ENCODE peak calls at places on chromosomes 13 and 19, in eight cellular contexts. One of them, this sample, is unnamed.

GRCh38 chr19:925912-926594 is at the start of gene ARID3A:
- DNase-seq in fibroblast of lung: peak
- DNase-seq in heart left ventricle: peak
- DNase-seq in Peyer's patch: no peak
- DNase-seq in OCI-LY7: peak
- DNase-seq in thoracic aorta: no peak
- DNase-seq in HCT116: no peak
- DNase-seq in prostate gland: peak
- DNase-seq in this sample: peak

GRCh38 chr13:111531505-111531904 is 211.1 kb downstream of the TEX29 start:
- DNase-seq in fibroblast of lung: peak
- DNase-seq in heart left ventricle: no peak
- DNase-seq in Peyer's patch: no peak
- DNase-seq in OCI-LY7: no peak
- DNase-seq in thoracic aorta: no peak
- DNase-seq in HCT116: peak
- DNase-seq in prostate gland: no peak
- DNase-seq in this sample: peak

GRCh38 chr19:28864024-28864503 is 348.9 kb downstream of the UQCRFS1 start:
- DNase-seq in fibroblast of lung: no peak
- DNase-seq in heart left ventricle: no peak
- DNase-seq in Peyer's patch: no peak
- DNase-seq in OCI-LY7: no peak
- DNase-seq in thoracic aorta: no peak
- DNase-seq in HCT116: no peak
- DNase-seq in prostate gland: no peak
- DNase-seq in this sample: no peak

GRCh38 chr19:14450168-14450874 is 17.2 kb downstream of the PKN1 start:
- DNase-seq in fibroblast of lung: no peak
- DNase-seq in heart left ventricle: no peak
- DNase-seq in Peyer's patch: no peak
- DNase-seq in OCI-LY7: peak
- DNase-seq in thoracic aorta: no peak
- DNase-seq in HCT116: peak
- DNase-seq in prostate gland: no peak
- DNase-seq in this sample: no peak

GRCh38 chr13:73870970-73871935 is 263.0 kb downstream of the KLF12 start:
- DNase-seq in fibroblast of lung: peak
- DNase-seq in heart left ventricle: no peak
- DNase-seq in Peyer's patch: no peak
- DNase-seq in OCI-LY7: no peak
- DNase-seq in thoracic aorta: no peak
- DNase-seq in HCT116: no peak
- DNase-seq in prostate gland: no peak
- DNase-seq in this sample: peak

GRCh38 chr13:75766636-75767035 is 130.5 kb downstream of the LMO7 start:
- DNase-seq in fibroblast of lung: no peak
- DNase-seq in heart left ventricle: no peak
- DNase-seq in Peyer's patch: no peak
- DNase-seq in OCI-LY7: no peak
- DNase-seq in thoracic aorta: no peak
- DNase-seq in HCT116: no peak
- DNase-seq in prostate gland: no peak
- DNase-seq in this sample: no peak

GRCh38 chr13:35512271-35512920 is 35.9 kb upstream of the MAB21L1 start:
- DNase-seq in fibroblast of lung: peak
- DNase-seq in heart left ventricle: no peak
- DNase-seq in Peyer's patch: no peak
- DNase-seq in OCI-LY7: no peak
- DNase-seq in thoracic aorta: no peak
- DNase-seq in HCT116: no peak
- DNase-seq in prostate gland: no peak
- DNase-seq in this sample: no peak

GRCh38 chr13:91398413-91399188 is at the start of gene GPC5:
- DNase-seq in fibroblast of lung: peak
- DNase-seq in heart left ventricle: peak
- DNase-seq in Peyer's patch: peak
- DNase-seq in OCI-LY7: peak
- DNase-seq in thoracic aorta: peak
- DNase-seq in HCT116: peak
- DNase-seq in prostate gland: peak
- DNase-seq in this sample: peak

GRCh38 chr13:98997738-98998641 is 20.1 kb upstream of the DOCK9 start:
- DNase-seq in fibroblast of lung: no peak
- DNase-seq in heart left ventricle: no peak
- DNase-seq in Peyer's patch: peak
- DNase-seq in OCI-LY7: no peak
- DNase-seq in thoracic aorta: no peak
- DNase-seq in HCT116: no peak
- DNase-seq in prostate gland: no peak
- DNase-seq in this sample: no peak

GRCh38 chr13:35648109-35648508 is 171.6 kb upstream of the MAB21L1 start:
- DNase-seq in fibroblast of lung: peak
- DNase-seq in heart left ventricle: no peak
- DNase-seq in Peyer's patch: no peak
- DNase-seq in OCI-LY7: no peak
- DNase-seq in thoracic aorta: no peak
- DNase-seq in HCT116: no peak
- DNase-seq in prostate gland: no peak
- DNase-seq in this sample: no peak

GRCh38 chr19:44592451-44592890 is 20.9 kb upstream of the IGSF23 start:
- DNase-seq in fibroblast of lung: no peak
- DNase-seq in heart left ventricle: no peak
- DNase-seq in Peyer's patch: no peak
- DNase-seq in OCI-LY7: no peak
- DNase-seq in thoracic aorta: no peak
- DNase-seq in HCT116: no peak
- DNase-seq in prostate gland: no peak
- DNase-seq in this sample: no peak

GRCh38 chr13:113178070-113178895 is 19.8 kb downstream of the PROZ start:
- DNase-seq in fibroblast of lung: peak
- DNase-seq in heart left ventricle: no peak
- DNase-seq in Peyer's patch: no peak
- DNase-seq in OCI-LY7: no peak
- DNase-seq in thoracic aorta: no peak
- DNase-seq in HCT116: no peak
- DNase-seq in prostate gland: no peak
- DNase-seq in this sample: no peak

GRCh38 chr13:35724480-35724879 is 248.0 kb upstream of the MAB21L1 start:
- DNase-seq in fibroblast of lung: peak
- DNase-seq in heart left ventricle: no peak
- DNase-seq in Peyer's patch: no peak
- DNase-seq in OCI-LY7: no peak
- DNase-seq in thoracic aorta: no peak
- DNase-seq in HCT116: no peak
- DNase-seq in prostate gland: no peak
- DNase-seq in this sample: no peak

GRCh38 chr19:55640043-55640576 is 692 bp upstream of the ZNF580 start:
- DNase-seq in fibroblast of lung: peak
- DNase-seq in heart left ventricle: peak
- DNase-seq in Peyer's patch: peak
- DNase-seq in OCI-LY7: peak
- DNase-seq in thoracic aorta: no peak
- DNase-seq in HCT116: no peak
- DNase-seq in prostate gland: peak
- DNase-seq in this sample: no peak

GRCh38 chr19:53864308-53864836 is 3.3 kb upstream of the MYADM start:
- DNase-seq in fibroblast of lung: no peak
- DNase-seq in heart left ventricle: no peak
- DNase-seq in Peyer's patch: no peak
- DNase-seq in OCI-LY7: no peak
- DNase-seq in thoracic aorta: no peak
- DNase-seq in HCT116: no peak
- DNase-seq in prostate gland: no peak
- DNase-seq in this sample: no peak

GRCh38 chr13:51495300-51495699 is 42.5 kb upstream of the INTS6 start:
- DNase-seq in fibroblast of lung: no peak
- DNase-seq in heart left ventricle: no peak
- DNase-seq in Peyer's patch: no peak
- DNase-seq in OCI-LY7: no peak
- DNase-seq in thoracic aorta: no peak
- DNase-seq in HCT116: no peak
- DNase-seq in prostate gland: no peak
- DNase-seq in this sample: no peak

GRCh38 chr19:38386968-38387549 is 775 bp downstream of the GGN start:
- DNase-seq in fibroblast of lung: peak
- DNase-seq in heart left ventricle: peak
- DNase-seq in Peyer's patch: peak
- DNase-seq in OCI-LY7: no peak
- DNase-seq in thoracic aorta: no peak
- DNase-seq in HCT116: no peak
- DNase-seq in prostate gland: no peak
- DNase-seq in this sample: peak

GRCh38 chr19:38386300-38386967 is 1.4 kb downstream of the GGN start:
- DNase-seq in fibroblast of lung: no peak
- DNase-seq in heart left ventricle: peak
- DNase-seq in Peyer's patch: no peak
- DNase-seq in OCI-LY7: no peak
- DNase-seq in thoracic aorta: no peak
- DNase-seq in HCT116: no peak
- DNase-seq in prostate gland: no peak
- DNase-seq in this sample: no peak

GRCh38 chr19:38388310-38389100 is at the start of gene SPRED3:
- DNase-seq in fibroblast of lung: peak
- DNase-seq in heart left ventricle: peak
- DNase-seq in Peyer's patch: peak
- DNase-seq in OCI-LY7: no peak
- DNase-seq in thoracic aorta: no peak
- DNase-seq in HCT116: no peak
- DNase-seq in prostate gland: peak
- DNase-seq in this sample: peak

GRCh38 chr19:38389101-38389925 is 816 bp downstream of the SPRED3 start:
- DNase-seq in fibroblast of lung: peak
- DNase-seq in heart left ventricle: no peak
- DNase-seq in Peyer's patch: peak
- DNase-seq in OCI-LY7: no peak
- DNase-seq in thoracic aorta: peak
- DNase-seq in HCT116: no peak
- DNase-seq in prostate gland: no peak
- DNase-seq in this sample: peak

DNA sequence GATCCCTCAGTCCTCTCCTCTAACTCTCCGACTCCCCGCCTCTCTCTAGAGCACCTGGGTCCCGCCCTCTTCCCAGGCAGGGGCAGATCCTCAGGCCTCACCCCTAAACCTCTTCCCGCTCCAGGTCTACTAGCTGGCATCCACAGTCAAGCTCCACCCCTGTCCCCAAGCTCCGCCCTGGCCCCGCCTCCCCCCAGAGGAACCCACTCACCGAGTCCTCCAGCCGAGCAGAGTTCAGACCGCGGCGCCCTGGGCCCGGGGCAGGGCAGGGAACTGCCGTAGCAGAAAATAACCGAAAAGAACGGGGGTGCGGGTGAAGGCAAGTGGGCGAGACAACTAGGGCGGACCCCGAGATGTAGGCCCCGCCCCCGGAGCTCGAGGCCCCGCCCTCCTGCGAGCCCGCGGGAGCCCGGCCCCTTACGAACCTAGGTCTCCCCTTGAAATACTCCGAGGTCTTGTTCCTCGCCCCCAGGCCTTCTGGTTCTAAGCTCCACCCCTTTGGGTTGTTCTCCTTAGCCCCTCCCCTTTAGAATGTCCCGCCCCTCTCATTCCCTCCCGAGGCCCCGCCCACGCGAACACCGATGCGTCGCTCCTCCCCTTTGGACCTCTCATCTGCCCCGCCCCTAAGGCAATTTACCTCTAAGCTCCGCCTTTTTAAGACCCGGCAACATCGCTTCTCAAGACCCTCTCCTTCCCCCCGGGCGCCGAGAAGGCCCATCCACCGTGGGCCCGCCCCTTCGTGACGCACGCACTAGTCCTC is at the start of gene GGN:
- DNase-seq in fibroblast of lung: peak
- DNase-seq in heart left ventricle: peak
- DNase-seq in Peyer's patch: peak
- DNase-seq in OCI-LY7: peak
- DNase-seq in thoracic aorta: peak
- DNase-seq in HCT116: peak
- DNase-seq in prostate gland: peak
- DNase-seq in this sample: peak
- H3K4me3 ChIP-seq in fibroblast of lung: peak
- H3K4me3 ChIP-seq in heart left ventricle: peak
- H3K4me3 ChIP-seq in Peyer's patch: peak
- H3K4me3 ChIP-seq in OCI-LY7: peak
- H3K4me3 ChIP-seq in thoracic aorta: peak
- H3K4me3 ChIP-seq in HCT116: peak
- H3K4me3 ChIP-seq in prostate gland: peak
- H3K4me3 ChIP-seq in this sample: peak

DNA sequence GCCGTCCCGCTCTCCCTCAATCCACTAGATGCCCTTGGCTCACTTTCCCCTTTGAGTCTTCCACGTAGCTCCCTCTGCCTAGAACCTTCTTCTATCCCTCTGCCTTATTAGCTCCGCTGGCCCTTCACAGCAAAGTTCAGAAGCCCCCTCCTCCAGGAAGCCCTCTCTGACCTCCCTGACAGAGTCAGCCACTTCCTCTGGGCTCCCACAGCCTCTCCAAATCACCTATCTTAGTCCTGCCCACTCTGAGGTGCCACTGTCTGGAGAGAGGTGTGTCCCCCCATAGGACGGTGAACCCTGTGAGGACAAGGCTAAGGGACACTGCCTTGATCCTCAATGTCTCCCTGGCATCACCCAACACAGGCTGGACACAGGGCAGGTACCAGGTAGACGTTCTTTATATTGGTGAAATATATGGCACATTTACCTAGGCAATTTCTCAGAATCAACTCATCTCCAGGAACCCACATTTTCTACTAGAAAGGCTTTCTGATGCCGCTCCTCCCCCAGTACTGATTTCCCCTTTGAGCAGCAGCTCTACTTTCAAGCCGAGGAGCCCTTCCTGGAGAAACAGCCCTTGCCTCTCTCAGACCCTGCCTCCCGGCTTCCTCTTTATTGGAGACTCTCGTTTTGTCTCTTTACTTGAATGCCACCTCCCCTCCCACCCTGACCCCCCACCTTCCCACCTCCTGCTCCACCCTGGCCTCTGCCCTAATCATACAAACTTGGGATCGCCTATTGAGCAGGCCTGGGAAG is 3.4 kb upstream of the TGFB1 start:
- DNase-seq in fibroblast of lung: no peak
- DNase-seq in heart left ventricle: no peak
- DNase-seq in Peyer's patch: no peak
- DNase-seq in OCI-LY7: no peak
- DNase-seq in thoracic aorta: no peak
- DNase-seq in HCT116: no peak
- DNase-seq in prostate gland: no peak
- DNase-seq in this sample: no peak
- TF ChIP-seq CTCF in fibroblast of lung: no peak
- TF ChIP-seq CTCF in heart left ventricle: no peak
- TF ChIP-seq CTCF in Peyer's patch: no peak
- TF ChIP-seq CTCF in OCI-LY7: no peak
- TF ChIP-seq CTCF in thoracic aorta: no peak
- TF ChIP-seq CTCF in HCT116: no peak
- TF ChIP-seq CTCF in prostate gland: no peak
- TF ChIP-seq CTCF in this sample: no peak

GRCh38 chr13:53200498-53201453 is 172.2 kb downstream of the OLFM4 start:
- DNase-seq in fibroblast of lung: peak
- DNase-seq in heart left ventricle: peak
- DNase-seq in Peyer's patch: peak
- DNase-seq in OCI-LY7: no peak
- DNase-seq in thoracic aorta: no peak
- DNase-seq in HCT116: no peak
- DNase-seq in prostate gland: peak
- DNase-seq in this sample: peak
- H3K4me3 ChIP-seq in fibroblast of lung: no peak
- H3K4me3 ChIP-seq in heart left ventricle: no peak
- H3K4me3 ChIP-seq in Peyer's patch: no peak
- H3K4me3 ChIP-seq in OCI-LY7: no peak
- H3K4me3 ChIP-seq in thoracic aorta: no peak
- H3K4me3 ChIP-seq in HCT116: no peak
- H3K4me3 ChIP-seq in prostate gland: no peak
- H3K4me3 ChIP-seq in this sample: peak

GRCh38 chr19:19732579-19733501 is at the start of gene ZNF14:
- DNase-seq in fibroblast of lung: peak
- DNase-seq in heart left ventricle: peak
- DNase-seq in Peyer's patch: peak
- DNase-seq in OCI-LY7: peak
- DNase-seq in thoracic aorta: peak
- DNase-seq in HCT116: peak
- DNase-seq in prostate gland: peak
- DNase-seq in this sample: peak
- TF ChIP-seq CTCF in fibroblast of lung: no peak
- TF ChIP-seq CTCF in heart left ventricle: no peak
- TF ChIP-seq CTCF in Peyer's patch: no peak
- TF ChIP-seq CTCF in OCI-LY7: peak
- TF ChIP-seq CTCF in thoracic aorta: no peak
- TF ChIP-seq CTCF in HCT116: peak
- TF ChIP-seq CTCF in prostate gland: no peak
- TF ChIP-seq CTCF in this sample: peak